ENCODE peak calls at places on chromosomes 3 and 15, in four cellular contexts. One of them, this sample, is unnamed.

GRCh38 chr3:17742837-17743659 is 617 bp upstream of the TBC1D5 start:
- DNase-seq in A673: no peak
- DNase-seq in KBM-7: no peak
- DNase-seq in endothelial cell of umbilical vein: peak
- DNase-seq in this sample: no peak

GRCh38 chr15:49145651-49146609 is 9.5 kb downstream of the COPS2 start:
- DNase-seq in A673: peak
- DNase-seq in KBM-7: peak
- DNase-seq in endothelial cell of umbilical vein: peak
- DNase-seq in this sample: peak

GRCh38 chr3:127501177-127501576 is 89.4 kb downstream of the TPRA1 start:
- DNase-seq in A673: no peak
- DNase-seq in KBM-7: no peak
- DNase-seq in endothelial cell of umbilical vein: no peak
- DNase-seq in this sample: no peak

GRCh38 chr3:123444023-123444422 is 4.9 kb downstream of the ADCY5 start:
- DNase-seq in A673: no peak
- DNase-seq in KBM-7: no peak
- DNase-seq in endothelial cell of umbilical vein: no peak
- DNase-seq in this sample: no peak

GRCh38 chr3:140244893-140245292 is 309.9 kb downstream of the CLSTN2 start:
- DNase-seq in A673: no peak
- DNase-seq in KBM-7: no peak
- DNase-seq in endothelial cell of umbilical vein: no peak
- DNase-seq in this sample: no peak

GRCh38 chr3:45689787-45690145 is 570 bp downstream of the SACM1L start:
- DNase-seq in A673: no peak
- DNase-seq in KBM-7: no peak
- DNase-seq in endothelial cell of umbilical vein: peak
- DNase-seq in this sample: no peak

GRCh38 chr3:184582583-184582982 is 21.0 kb downstream of the EPHB3 start:
- DNase-seq in A673: no peak
- DNase-seq in KBM-7: no peak
- DNase-seq in endothelial cell of umbilical vein: no peak
- DNase-seq in this sample: no peak

GRCh38 chr3:194833511-194833910 is 147.8 kb downstream of the FAM43A start:
- DNase-seq in A673: no peak
- DNase-seq in KBM-7: no peak
- DNase-seq in endothelial cell of umbilical vein: peak
- DNase-seq in this sample: no peak

GRCh38 chr3:172191629-172192028 is 152.3 kb downstream of the FNDC3B start:
- DNase-seq in A673: no peak
- DNase-seq in KBM-7: no peak
- DNase-seq in endothelial cell of umbilical vein: no peak
- DNase-seq in this sample: no peak

GRCh38 chr3:45580142-45580541 is 14.4 kb upstream of the LIMD1 start:
- DNase-seq in A673: no peak
- DNase-seq in KBM-7: no peak
- DNase-seq in endothelial cell of umbilical vein: no peak
- DNase-seq in this sample: no peak